ENCODE peak calls at places on chromosome 16, in nine cellular contexts. U, O, C, Q, X, M, H, D and N are unnamed samples.

GRCh38 chr16:66121466-66121865 is 245.0 kb upstream of the CDH5 start:
- DNase-seq in U (no peak), O (no peak), C (no peak), Q (no peak), X (no peak), M (no peak), H (no peak), D (no peak), N (peak)

GRCh38 chr16:89292443-89293078 is 75.1 kb downstream of the ZNF778 start:
- DNase-seq in U (no peak), O (no peak), C (no peak), Q (no peak), X (no peak), M (no peak), H (no peak), D (peak), N (no peak)

GRCh38 chr16:20308801-20309590 is 18.3 kb downstream of the GP2 start:
- DNase-seq in U (no peak), O (no peak), C (no peak), Q (no peak), X (no peak), M (no peak), H (no peak), D (no peak), N (no peak)

GRCh38 chr16:83835972-83836566 is 28.3 kb downstream of the HSBP1 start:
- DNase-seq in U (no peak), O (no peak), C (no peak), Q (no peak), X (no peak), M (peak), H (peak), D (no peak), N (peak)

GRCh38 chr16:66856801-66857200 is 12.6 kb downstream of the CA7 start:
- DNase-seq in U (no peak), O (peak), C (no peak), Q (no peak), X (no peak), M (no peak), H (no peak), D (no peak), N (no peak)

GRCh38 chr16:72884037-72884436 is 163.9 kb downstream of the ZFHX3 start:
- DNase-seq in U (no peak), O (no peak), C (no peak), Q (no peak), X (no peak), M (no peak), H (peak), D (no peak), N (no peak)

GRCh38 chr16:2967211-2967631 is 1.9 kb upstream of the PAQR4 start:
- DNase-seq in U (no peak), O (no peak), C (no peak), Q (no peak), X (no peak), M (no peak), H (no peak), D (peak), N (no peak)

GRCh38 chr16:11603331-11603750 is 16.6 kb upstream of the LITAF start:
- DNase-seq in U (peak), O (no peak), C (no peak), Q (no peak), X (peak), M (no peak), H (no peak), D (no peak), N (no peak)

GRCh38 chr16:73002836-73003235 is 45.1 kb downstream of the ZFHX3 start:
- DNase-seq in U (no peak), O (no peak), C (no peak), Q (no peak), X (no peak), M (no peak), H (peak), D (no peak), N (no peak)

GRCh38 chr16:48158296-48158695 is 2.5 kb upstream of the ABCC12 start:
- DNase-seq in U (no peak), O (no peak), C (no peak), Q (no peak), X (no peak), M (peak), H (peak), D (no peak), N (peak)

GRCh38 chr16:87586201-87586782 is 16.0 kb upstream of the JPH3 start:
- DNase-seq in U (no peak), O (no peak), C (no peak), Q (no peak), X (no peak), M (no peak), H (no peak), D (peak), N (peak)

GRCh38 chr16:83403751-83404150 is 404.0 kb upstream of the HSBP1 start:
- DNase-seq in U (no peak), O (no peak), C (no peak), Q (no peak), X (no peak), M (peak), H (peak), D (no peak), N (peak)

GRCh38 chr16:28974007-28974436 is 556 bp upstream of the SPNS1 start:
- DNase-seq in U (peak), O (no peak), C (peak), Q (no peak), X (peak), M (peak), H (peak), D (peak), N (peak)

GRCh38 chr16:53053967-53054669 is 673 bp upstream of the CHD9 start:
- DNase-seq in U (peak), O (no peak), C (peak), Q (peak), X (peak), M (no peak), H (no peak), D (no peak), N (no peak)

GRCh38 chr16:10317425-10318001 is 68.3 kb upstream of the ATF7IP2 start:
- DNase-seq in U (no peak), O (no peak), C (no peak), Q (no peak), X (no peak), M (no peak), H (no peak), D (no peak), N (no peak)

GRCh38 chr16:68079616-68080344 is 5.4 kb upstream of the NFATC3 start:
- DNase-seq in U (peak), O (peak), C (peak), Q (peak), X (peak), M (no peak), H (no peak), D (peak), N (peak)

GRCh38 chr16:67470314-67470713 is 10.6 kb downstream of the ATP6V0D1 start:
- DNase-seq in U (peak), O (peak), C (no peak), Q (peak), X (peak), M (no peak), H (peak), D (peak), N (no peak)

GRCh38 chr16:11253995-11254912 is 1.8 kb downstream of the SOCS1 start:
- DNase-seq in U (no peak), O (peak), C (peak), Q (no peak), X (no peak), M (no peak), H (no peak), D (no peak), N (no peak)

GRCh38 chr16:70437582-70438324 is 1.1 kb downstream of the ST3GAL2 start:
- DNase-seq in U (no peak), O (no peak), C (peak), Q (no peak), X (no peak), M (no peak), H (peak), D (no peak), N (peak)

GRCh38 chr16:11796227-11797165 is 562 bp downstream of the ZC3H7A start:
- DNase-seq in U (peak), O (peak), C (peak), Q (peak), X (peak), M (no peak), H (peak), D (peak), N (peak)

GRCh38 chr16:4053663-4054479 is 62.4 kb downstream of the ADCY9 start:
- DNase-seq in U (peak), O (no peak), C (no peak), Q (peak), X (peak), M (peak), H (peak), D (no peak), N (peak)

GRCh38 chr16:23504076-23504452 is 6.2 kb downstream of the GGA2 start:
- DNase-seq in U (no peak), O (no peak), C (no peak), Q (peak), X (no peak), M (peak), H (peak), D (no peak), N (peak)

GRCh38 chr16:24309222-24309905 is 53.2 kb downstream of the CACNG3 start:
- DNase-seq in U (no peak), O (no peak), C (no peak), Q (no peak), X (no peak), M (no peak), H (peak), D (no peak), N (no peak)

GRCh38 chr16:56013962-56014552 is 138.9 kb upstream of the CES5A start:
- DNase-seq in U (peak), O (no peak), C (peak), Q (no peak), X (peak), M (no peak), H (peak), D (peak), N (peak)

GRCh38 chr16:83908798-83909197 is 9.9 kb downstream of the MLYCD start:
- DNase-seq in U (no peak), O (no peak), C (no peak), Q (no peak), X (no peak), M (no peak), H (no peak), D (no peak), N (no peak)

GRCh38 chr16:56192644-56192960 is 1.3 kb downstream of the GNAO1 start:
- DNase-seq in U (no peak), O (no peak), C (no peak), Q (no peak), X (no peak), M (no peak), H (no peak), D (no peak), N (no peak)

DNA sequence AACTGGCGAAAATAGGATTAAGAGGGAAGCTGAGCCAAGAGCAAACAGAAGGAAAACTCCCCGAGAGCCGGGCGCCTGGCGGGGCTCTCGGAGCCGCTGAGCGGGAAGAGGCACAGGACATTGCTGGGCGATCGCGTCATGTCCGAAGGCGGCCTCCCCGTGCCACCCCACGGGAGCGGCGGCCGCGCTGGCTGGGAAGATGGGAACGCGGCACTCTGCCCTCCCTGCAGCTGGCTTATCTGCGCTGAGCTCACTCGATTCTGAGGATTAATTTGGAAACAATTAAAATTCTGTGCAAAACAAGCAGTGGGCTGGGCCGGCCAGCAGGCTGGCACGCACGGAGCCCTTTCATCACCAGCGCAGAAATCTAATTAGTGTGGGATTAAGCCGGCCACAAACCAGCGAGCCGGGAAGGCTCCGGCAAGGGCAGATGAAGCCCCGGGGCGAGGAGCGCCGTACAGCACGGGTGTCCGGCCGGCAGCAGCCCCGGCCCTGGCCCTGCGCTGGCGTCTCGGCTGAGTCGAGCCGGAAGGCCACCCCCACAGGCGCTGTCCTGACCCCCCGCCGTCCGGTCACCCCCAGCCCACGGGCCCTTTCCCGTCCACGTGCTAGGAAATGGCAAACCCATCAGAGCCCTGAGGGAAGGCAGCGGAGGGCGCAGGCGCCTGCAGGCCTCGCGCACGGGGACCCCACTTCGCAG is 37.8 kb downstream of the SOX8 start:
- DNase-seq in U (no peak), O (peak), C (no peak), Q (no peak), X (peak), M (peak), H (peak), D (no peak), N (peak)
- H3K4me3 ChIP-seq in U (peak), O (no peak), C (no peak), Q (no peak), X (peak), M (peak), H (peak), D (no peak), N (peak)

GRCh38 chr16:81738831-81739496 is 40.1 kb upstream of the PLCG2 start:
- DNase-seq in U (peak), O (peak), C (peak), Q (peak), X (peak), M (no peak), H (no peak), D (peak), N (no peak)
- H3K4me3 ChIP-seq in U (no peak), O (no peak), C (peak), Q (no peak), X (no peak), M (no peak), H (no peak), D (no peak), N (no peak)

DNA sequence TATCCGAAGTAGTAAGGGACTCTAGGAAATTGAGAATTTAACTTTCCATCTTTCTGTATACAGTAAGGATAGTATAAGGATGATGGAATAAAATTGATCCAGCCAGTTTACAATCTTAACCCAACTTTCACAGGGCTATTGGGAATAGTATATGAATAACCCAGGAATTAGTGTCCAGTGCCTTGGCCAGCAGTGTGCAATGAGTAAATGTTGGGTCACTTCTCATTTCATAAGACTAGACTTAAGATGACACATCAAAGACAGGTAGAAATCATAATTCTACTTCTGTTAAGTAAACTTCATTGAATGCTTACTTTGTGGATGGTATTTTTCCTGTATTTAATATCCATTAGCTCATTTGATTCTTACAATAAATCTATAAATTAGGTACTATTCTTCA is 949.6 kb upstream of the GOT2 start:
- DNase-seq in U (no peak), O (no peak), C (no peak), Q (no peak), X (no peak), M (no peak), H (no peak), D (no peak), N (no peak)
- H3K4me3 ChIP-seq in U (no peak), O (no peak), C (no peak), Q (no peak), X (no peak), M (no peak), H (no peak), D (no peak), N (no peak)

GRCh38 chr16:50679266-50679665 is 1.8 kb downstream of the SNX20 start:
- DNase-seq in U (no peak), O (peak), C (no peak), Q (no peak), X (no peak), M (no peak), H (no peak), D (no peak), N (no peak)
- H3K4me3 ChIP-seq in U (no peak), O (no peak), C (no peak), Q (no peak), X (no peak), M (no peak), H (no peak), D (no peak), N (no peak)

GRCh38 chr16:30077656-30078055 is 1.9 kb downstream of the PPP4C start:
- DNase-seq in U (no peak), O (no peak), C (no peak), Q (no peak), X (no peak), M (no peak), H (no peak), D (no peak), N (no peak)
- H3K4me3 ChIP-seq in U (no peak), O (no peak), C (no peak), Q (no peak), X (no peak), M (no peak), H (peak), D (no peak), N (peak)

GRCh38 chr16:27314986-27315332 is 1.2 kb downstream of the IL4R start:
- DNase-seq in U (no peak), O (no peak), C (no peak), Q (peak), X (no peak), M (no peak), H (no peak), D (no peak), N (no peak)

GRCh38 chr16:27314161-27314723 is 468 bp downstream of the IL4R start:
- DNase-seq in U (peak), O (no peak), C (no peak), Q (peak), X (peak), M (peak), H (peak), D (peak), N (peak)

GRCh38 chr16:27317320-27317719 is 3.5 kb downstream of the IL4R start:
- DNase-seq in U (no peak), O (no peak), C (no peak), Q (peak), X (no peak), M (no peak), H (no peak), D (no peak), N (no peak)

GRCh38 chr16:27316038-27316680 is 2.4 kb downstream of the IL4R start:
- DNase-seq in U (no peak), O (no peak), C (no peak), Q (peak), X (no peak), M (no peak), H (no peak), D (no peak), N (no peak)

DNA sequence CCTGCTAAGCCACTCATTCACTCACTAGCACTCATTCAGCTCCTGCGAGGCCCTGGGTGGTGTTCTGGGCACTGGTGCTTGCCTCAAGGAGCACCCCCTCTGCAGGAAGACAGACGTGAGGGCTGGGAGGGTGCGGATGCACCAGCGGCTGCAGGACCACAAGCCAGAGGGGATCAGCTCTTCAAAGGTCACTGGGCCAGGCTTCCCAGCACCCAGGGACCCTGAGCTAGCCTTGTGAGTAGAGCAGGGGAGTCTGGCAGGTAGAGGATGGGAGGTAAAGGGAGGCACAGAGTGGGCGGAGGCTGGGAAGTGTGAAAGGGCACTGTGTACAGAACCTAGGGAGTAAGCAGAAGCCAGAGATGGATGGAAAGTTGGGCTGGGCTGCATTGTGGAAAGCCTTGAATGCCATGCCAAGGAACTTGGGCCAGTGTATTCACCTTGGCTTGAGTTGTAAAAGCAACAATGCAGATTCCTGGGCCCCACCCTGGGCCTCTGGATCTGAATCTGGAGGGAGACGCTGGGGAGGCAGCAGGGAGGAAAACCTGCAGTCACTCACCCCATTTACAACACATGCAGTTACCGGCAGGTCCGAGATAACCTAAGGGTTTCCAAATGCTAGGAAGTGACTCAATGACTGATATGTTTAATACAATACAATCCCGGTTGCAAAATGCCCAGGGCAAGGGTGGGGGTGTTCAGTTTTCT is 1.7 kb downstream of the IL4R start:
- DNase-seq in U (peak), O (peak), C (peak), Q (peak), X (peak), M (peak), H (peak), D (peak), N (peak)
- H3K4me3 ChIP-seq in U (peak), O (peak), C (peak), Q (no peak), X (peak), M (peak), H (peak), D (peak), N (peak)

GRCh38 chr16:27195941-27196595 is 7.3 kb upstream of the KDM8 start:
- DNase-seq in U (no peak), O (no peak), C (no peak), Q (no peak), X (no peak), M (no peak), H (no peak), D (no peak), N (no peak)
- H3K4me3 ChIP-seq in U (no peak), O (no peak), C (no peak), Q (no peak), X (no peak), M (no peak), H (no peak), D (no peak), N (no peak)